ENCODE peak calls at places on chromosomes 12 and 14, in four cellular contexts. I is WTC11, B is K562, G is HepG2. Z is an unnamed sample.

GRCh38 chr14:56273949-56274348 is 155.7 kb downstream of the PELI2 start:
- DNase-seq in I (no peak), G (no peak), B (no peak), Z (no peak)

GRCh38 chr14:37889087-37889486 is 293.7 kb downstream of the TTC6 start:
- DNase-seq in G (peak), I (no peak), B (no peak), Z (no peak)

GRCh38 chr12:119415714-119416113 is 81.2 kb downstream of the CCDC60 start:
- DNase-seq in B (no peak), G (no peak), I (no peak), Z (no peak)

GRCh38 chr14:88562532-88562830 is 356 bp upstream of the ZC3H14 start:
- DNase-seq in G (no peak), B (peak), I (no peak), Z (no peak)

GRCh38 chr12:93676408-93677194 is 574 bp upstream of the CRADD start:
- DNase-seq in G (no peak), B (no peak), I (no peak), Z (no peak)

GRCh38 chr12:96473394-96474093 is 15.8 kb upstream of the CFAP54 start:
- DNase-seq in I (no peak), G (no peak), B (no peak), Z (no peak)

GRCh38 chr12:109052415-109053323 is at the start of gene USP30:
- DNase-seq in I (peak), B (peak), G (peak), Z (peak)

GRCh38 chr12:58548801-58549200 is 371.5 kb downstream of the LRIG3 start:
- DNase-seq in I (no peak), B (no peak), G (no peak), Z (no peak)

GRCh38 chr12:57631566-57632368 is 1.2 kb downstream of the B4GALNT1 start:
- DNase-seq in B (no peak), G (no peak), I (peak), Z (no peak)

GRCh38 chr12:5259523-5259922 is 172.4 kb upstream of the NTF3 start:
- DNase-seq in I (no peak), G (no peak), B (no peak), Z (no peak)
- TF ChIP-seq ELF4 in I (no peak), G (no peak), B (no peak), Z (no peak)

GRCh38 chr12:77569876-77570275 is 260.8 kb upstream of the NAV3 start:
- DNase-seq in I (no peak), G (no peak), B (no peak), Z (no peak)

GRCh38 chr12:77575376-77575775 is 255.3 kb upstream of the NAV3 start:
- DNase-seq in I (no peak), B (no peak), G (no peak), Z (no peak)

GRCh38 chr12:77571768-77572167 is 258.9 kb upstream of the NAV3 start:
- DNase-seq in I (no peak), G (no peak), B (no peak), Z (no peak)

GRCh38 chr12:77571127-77571526 is 259.6 kb upstream of the NAV3 start:
- DNase-seq in G (no peak), B (no peak), I (no peak), Z (peak)

GRCh38 chr12:77572371-77572770 is 258.3 kb upstream of the NAV3 start:
- DNase-seq in I (no peak), G (no peak), B (no peak), Z (no peak)
- TF ChIP-seq ELF4 in I (no peak), G (no peak), B (no peak), Z (no peak)

DNA sequence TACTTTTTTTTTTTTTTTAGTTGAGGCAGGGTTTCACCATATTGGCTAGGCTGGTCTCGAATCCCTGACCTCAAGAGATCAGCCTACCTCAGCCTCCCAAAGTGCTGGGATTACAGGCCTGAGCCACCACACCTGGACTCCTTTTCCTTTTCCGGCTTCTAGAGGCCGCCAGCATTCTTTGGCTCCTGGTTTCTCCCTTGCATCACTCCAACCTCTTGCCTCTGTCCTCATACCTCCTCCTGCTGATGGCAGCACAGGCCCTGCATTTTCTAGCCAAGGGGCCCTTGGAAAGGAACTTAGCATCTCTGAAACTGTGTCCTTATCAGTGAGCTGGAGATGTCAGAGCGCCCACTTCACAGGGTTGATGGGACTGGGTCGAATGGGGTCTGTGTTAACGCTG is 53.3 kb downstream of the MAP1LC3B2 start:
- DNase-seq in I (no peak), G (no peak), B (no peak), Z (no peak)
- TF ChIP-seq ELF4 in I (no peak), G (no peak), B (no peak), Z (no peak)

GRCh38 chr14:60245316-60246177 is 3.5 kb upstream of the PPM1A start:
- DNase-seq in G (no peak), B (no peak), I (no peak), Z (no peak)
- TF ChIP-seq ELF4 in G (no peak), B (no peak), I (no peak), Z (no peak)

GRCh38 chr12:75635606-75636444 is 124.4 kb upstream of the KRR1 start:
- DNase-seq in G (peak), I (no peak), B (no peak), Z (peak)
- TF ChIP-seq ELF4 in G (no peak), I (no peak), B (no peak), Z (no peak)

DNA sequence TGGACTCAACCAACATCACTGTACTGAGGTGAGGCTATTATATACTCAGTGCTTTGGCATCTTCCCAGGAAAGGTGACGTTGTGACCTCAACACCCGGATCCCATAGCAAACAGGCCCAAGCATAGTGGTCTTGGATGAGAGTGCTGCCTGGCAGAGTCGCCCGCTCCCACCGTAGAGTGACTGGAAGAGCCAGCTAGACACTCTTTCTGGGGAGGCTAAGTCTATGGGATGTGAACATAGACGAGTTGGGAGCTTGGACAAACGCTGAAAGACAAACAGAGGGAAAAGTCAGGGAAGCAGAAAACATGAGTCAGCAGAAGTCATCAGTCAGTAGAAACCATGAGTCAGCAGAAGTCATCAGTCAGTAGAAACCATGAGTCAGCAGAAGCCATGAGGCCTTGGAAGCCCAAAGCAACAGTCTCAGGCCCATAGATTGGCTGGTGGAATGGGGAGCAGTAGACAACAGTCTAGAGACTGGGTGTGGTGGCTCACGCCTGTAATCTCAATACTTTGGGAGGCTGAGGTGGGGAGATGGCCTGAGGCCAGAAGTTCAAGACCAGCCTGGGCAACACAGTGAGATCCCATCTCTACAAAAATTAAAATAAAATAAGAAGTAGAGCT is 66.4 kb upstream of the MAP1LC3B2 start:
- DNase-seq in B (peak), I (no peak), G (no peak), Z (no peak)
- TF ChIP-seq ELF4 in B (peak), I (no peak), G (no peak), Z (no peak)

DNA sequence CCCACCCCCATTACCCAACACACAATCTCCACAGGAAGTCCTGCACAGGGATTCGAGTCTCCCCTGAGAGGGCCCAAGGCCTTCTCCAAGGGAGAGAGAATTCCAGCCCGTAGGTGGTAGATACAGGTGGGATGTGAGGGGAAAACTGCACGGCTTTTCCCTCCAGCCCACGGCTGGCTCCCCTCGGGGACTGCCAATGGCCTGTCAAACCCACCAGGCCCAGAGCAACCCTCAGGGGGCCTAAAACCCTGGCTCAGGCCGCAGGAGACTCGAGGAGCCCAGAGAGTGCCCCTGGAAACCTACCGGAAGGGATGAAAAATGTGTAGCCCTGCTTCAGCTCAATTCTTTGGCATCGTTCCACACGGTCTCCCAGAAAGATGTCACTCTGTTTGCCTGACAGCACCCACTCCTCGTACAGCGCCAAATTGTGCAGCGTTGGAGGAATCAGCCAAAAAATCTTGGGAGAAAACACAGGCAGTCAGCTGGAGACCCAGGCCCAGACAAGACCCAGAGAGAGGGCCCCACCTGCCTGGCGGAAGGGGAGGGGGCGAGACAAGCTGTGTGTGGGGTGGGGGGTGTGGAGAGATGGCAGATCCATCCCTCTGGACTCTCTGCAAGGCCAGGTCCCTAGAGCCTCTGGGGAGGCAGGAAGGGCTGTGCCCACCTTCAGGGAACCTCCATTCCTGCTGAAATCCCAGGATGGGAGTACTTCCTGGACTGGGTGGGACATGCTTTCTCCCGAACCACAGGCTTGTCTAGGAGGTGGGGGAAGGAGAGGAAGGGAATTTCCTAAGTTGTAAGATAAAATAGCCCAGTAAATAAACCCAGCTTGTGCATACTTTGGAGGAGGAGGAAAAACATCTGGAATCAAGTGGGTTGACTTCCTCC is 48.1 kb downstream of the KDM2B start:
- DNase-seq in I (no peak), G (no peak), B (no peak), Z (no peak)
- TF ChIP-seq ELF4 in I (no peak), G (no peak), B (no peak), Z (no peak)

DNA sequence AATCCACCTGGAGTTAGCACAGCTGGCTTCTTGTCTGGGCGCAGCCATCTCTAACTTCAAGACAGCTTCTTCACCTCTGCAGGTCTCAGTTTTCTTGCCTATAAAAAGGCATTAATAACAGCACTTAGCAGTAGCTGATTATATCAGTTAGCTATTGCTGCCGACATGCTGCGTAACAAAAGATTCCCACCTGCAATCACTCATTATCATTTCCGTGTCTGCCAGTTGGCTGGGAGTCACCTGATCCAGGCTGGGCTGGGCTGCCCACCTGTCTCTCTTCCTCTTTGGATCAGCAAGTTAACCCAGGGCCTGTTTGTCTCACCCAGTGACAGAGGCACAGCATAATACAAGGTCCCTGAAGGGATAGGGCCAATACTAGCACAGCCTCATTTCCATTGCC is 109.7 kb downstream of the SCARB1 start:
- DNase-seq in G (no peak), I (no peak), B (no peak), Z (no peak)
- TF ChIP-seq ELF4 in G (no peak), I (no peak), B (no peak), Z (no peak)